ENCODE peak calls at places on chromosomes 6 and 20, in seven cellular contexts. One of them, this sample, is unnamed.
A peak's percentile ranks its signal among the peaks of the same experiment; 100 is the strongest.

GRCh38 chr6:12026833-12027232 is 14.7 kb downstream of the HIVEP1 start:
- DNase-seq in tibial artery: no peak
- DNase-seq in cardiac muscle cell: no peak
- DNase-seq in C1 segment of cervical spinal cord: no peak
- DNase-seq in CD8-positive, alpha-beta memory T cell: no peak
- DNase-seq in A549: no peak
- DNase-seq in HEK293T: no peak
- DNase-seq in this sample: no peak

GRCh38 chr6:34190504-34191122 is 44.7 kb upstream of the GRM4 start:
- DNase-seq in tibial artery: no peak
- DNase-seq in cardiac muscle cell: no peak
- DNase-seq in C1 segment of cervical spinal cord: no peak
- DNase-seq in CD8-positive, alpha-beta memory T cell: no peak
- DNase-seq in A549: no peak
- DNase-seq in HEK293T: no peak
- DNase-seq in this sample: no peak

GRCh38 chr20:44075950-44076232 is 111.1 kb downstream of the JPH2 start:
- DNase-seq in tibial artery: no peak
- DNase-seq in cardiac muscle cell: no peak
- DNase-seq in C1 segment of cervical spinal cord: no peak
- DNase-seq in CD8-positive, alpha-beta memory T cell: no peak
- DNase-seq in A549: no peak
- DNase-seq in HEK293T: no peak
- DNase-seq in this sample: no peak

GRCh38 chr6:145903356-145904102 is 60.6 kb downstream of the SHPRH start:
- DNase-seq in tibial artery: no peak
- DNase-seq in cardiac muscle cell: no peak
- DNase-seq in C1 segment of cervical spinal cord: no peak
- DNase-seq in CD8-positive, alpha-beta memory T cell: no peak
- DNase-seq in A549: peak; percentile 10
- DNase-seq in HEK293T: no peak
- DNase-seq in this sample: no peak

GRCh38 chr6:118249680-118250079 is 298.4 kb upstream of the PLN start:
- DNase-seq in tibial artery: no peak
- DNase-seq in cardiac muscle cell: peak; percentile 3
- DNase-seq in C1 segment of cervical spinal cord: no peak
- DNase-seq in CD8-positive, alpha-beta memory T cell: no peak
- DNase-seq in A549: no peak
- DNase-seq in HEK293T: no peak
- DNase-seq in this sample: no peak

GRCh38 chr20:51306521-51307358 is 235.8 kb downstream of the NFATC2 start:
- DNase-seq in tibial artery: peak; percentile 61
- DNase-seq in cardiac muscle cell: peak; percentile 87
- DNase-seq in C1 segment of cervical spinal cord: peak; percentile 60
- DNase-seq in CD8-positive, alpha-beta memory T cell: peak; percentile 79
- DNase-seq in A549: peak; percentile 66
- DNase-seq in HEK293T: peak; percentile 88
- DNase-seq in this sample: peak; percentile 80

GRCh38 chr6:15879372-15880261 is 216.8 kb upstream of the DTNBP1 start:
- DNase-seq in tibial artery: peak; percentile 69
- DNase-seq in cardiac muscle cell: peak; percentile 71
- DNase-seq in C1 segment of cervical spinal cord: no peak
- DNase-seq in CD8-positive, alpha-beta memory T cell: peak; percentile 59
- DNase-seq in A549: no peak
- DNase-seq in HEK293T: no peak
- DNase-seq in this sample: no peak

GRCh38 chr6:166989427-166990034 is 9.7 kb upstream of the CEP43 start:
- DNase-seq in tibial artery: no peak
- DNase-seq in cardiac muscle cell: peak; percentile 25
- DNase-seq in C1 segment of cervical spinal cord: no peak
- DNase-seq in CD8-positive, alpha-beta memory T cell: no peak
- DNase-seq in A549: peak; percentile 23
- DNase-seq in HEK293T: no peak
- DNase-seq in this sample: no peak

GRCh38 chr20:41078329-41078728 is 49.7 kb downstream of the TOP1 start:
- DNase-seq in tibial artery: no peak
- DNase-seq in cardiac muscle cell: peak; percentile 54
- DNase-seq in C1 segment of cervical spinal cord: no peak
- DNase-seq in CD8-positive, alpha-beta memory T cell: no peak
- DNase-seq in A549: peak; percentile 38
- DNase-seq in HEK293T: no peak
- DNase-seq in this sample: no peak

GRCh38 chr6:160300076-160300695 is 41.6 kb upstream of the SLC22A2 start:
- DNase-seq in tibial artery: no peak
- DNase-seq in cardiac muscle cell: peak; percentile 1
- DNase-seq in C1 segment of cervical spinal cord: no peak
- DNase-seq in CD8-positive, alpha-beta memory T cell: no peak
- DNase-seq in A549: peak; percentile 53
- DNase-seq in HEK293T: no peak
- DNase-seq in this sample: no peak

GRCh38 chr6:133948472-133948871 is 4.6 kb upstream of the TBPL1 start:
- DNase-seq in tibial artery: no peak
- DNase-seq in cardiac muscle cell: no peak
- DNase-seq in C1 segment of cervical spinal cord: no peak
- DNase-seq in CD8-positive, alpha-beta memory T cell: no peak
- DNase-seq in A549: no peak
- DNase-seq in HEK293T: no peak
- DNase-seq in this sample: no peak

GRCh38 chr6:29611426-29611825 is 21.6 kb downstream of the GABBR1 start:
- DNase-seq in tibial artery: no peak
- DNase-seq in cardiac muscle cell: no peak
- DNase-seq in C1 segment of cervical spinal cord: no peak
- DNase-seq in CD8-positive, alpha-beta memory T cell: no peak
- DNase-seq in A549: no peak
- DNase-seq in HEK293T: no peak
- DNase-seq in this sample: no peak

GRCh38 chr20:21640556-21640955 is 64.9 kb upstream of the PAX1 start:
- DNase-seq in tibial artery: no peak
- DNase-seq in cardiac muscle cell: peak; percentile 30
- DNase-seq in C1 segment of cervical spinal cord: no peak
- DNase-seq in CD8-positive, alpha-beta memory T cell: no peak
- DNase-seq in A549: peak; percentile 52
- DNase-seq in HEK293T: peak; percentile 46
- DNase-seq in this sample: no peak

GRCh38 chr6:105431226-105431625 is 28.3 kb upstream of the PREP start:
- DNase-seq in tibial artery: no peak
- DNase-seq in cardiac muscle cell: peak; percentile 64
- DNase-seq in C1 segment of cervical spinal cord: no peak
- DNase-seq in CD8-positive, alpha-beta memory T cell: no peak
- DNase-seq in A549: peak; percentile 61
- DNase-seq in HEK293T: peak; percentile 38
- DNase-seq in this sample: no peak

GRCh38 chr6:37622639-37623038 is 75.0 kb downstream of the MDGA1 start:
- DNase-seq in tibial artery: no peak
- DNase-seq in cardiac muscle cell: no peak
- DNase-seq in C1 segment of cervical spinal cord: no peak
- DNase-seq in CD8-positive, alpha-beta memory T cell: no peak
- DNase-seq in A549: no peak
- DNase-seq in HEK293T: no peak
- DNase-seq in this sample: no peak

GRCh38 chr6:52574709-52575489 is 2.0 kb downstream of the TRAM2 start:
- DNase-seq in tibial artery: peak; percentile 83
- DNase-seq in cardiac muscle cell: no peak
- DNase-seq in C1 segment of cervical spinal cord: no peak
- DNase-seq in CD8-positive, alpha-beta memory T cell: peak; percentile 83
- DNase-seq in A549: no peak
- DNase-seq in HEK293T: no peak
- DNase-seq in this sample: no peak

GRCh38 chr20:7980332-7981046 is 39.1 kb downstream of the TMX4 start:
- DNase-seq in tibial artery: no peak
- DNase-seq in cardiac muscle cell: peak; percentile 38
- DNase-seq in C1 segment of cervical spinal cord: no peak
- DNase-seq in CD8-positive, alpha-beta memory T cell: no peak
- DNase-seq in A549: peak; percentile 60
- DNase-seq in HEK293T: peak; percentile 64
- DNase-seq in this sample: no peak

GRCh38 chr6:147063469-147064031 is 140.7 kb upstream of the STXBP5 start:
- DNase-seq in tibial artery: no peak
- DNase-seq in cardiac muscle cell: no peak
- DNase-seq in C1 segment of cervical spinal cord: no peak
- DNase-seq in CD8-positive, alpha-beta memory T cell: no peak
- DNase-seq in A549: peak; percentile 10
- DNase-seq in HEK293T: no peak
- DNase-seq in this sample: no peak

GRCh38 chr6:2583459-2583858 is 167.3 kb downstream of the MYLK4 start:
- DNase-seq in tibial artery: no peak
- DNase-seq in cardiac muscle cell: no peak
- DNase-seq in C1 segment of cervical spinal cord: no peak
- DNase-seq in CD8-positive, alpha-beta memory T cell: no peak
- DNase-seq in A549: no peak
- DNase-seq in HEK293T: no peak
- DNase-seq in this sample: no peak

GRCh38 chr6:34865107-34865506 is 22.7 kb downstream of the TAF11 start:
- DNase-seq in tibial artery: no peak
- DNase-seq in cardiac muscle cell: peak; percentile 76
- DNase-seq in C1 segment of cervical spinal cord: no peak
- DNase-seq in CD8-positive, alpha-beta memory T cell: no peak
- DNase-seq in A549: no peak
- DNase-seq in HEK293T: no peak
- DNase-seq in this sample: no peak

GRCh38 chr20:14882157-14882556 is 544.7 kb upstream of the FLRT3 start:
- DNase-seq in tibial artery: no peak
- DNase-seq in cardiac muscle cell: no peak
- DNase-seq in C1 segment of cervical spinal cord: no peak
- DNase-seq in CD8-positive, alpha-beta memory T cell: no peak
- DNase-seq in A549: no peak
- DNase-seq in HEK293T: no peak
- DNase-seq in this sample: no peak

GRCh38 chr6:166772518-166772917 is 145.5 kb upstream of the RPS6KA2 start:
- DNase-seq in tibial artery: no peak
- DNase-seq in cardiac muscle cell: no peak
- DNase-seq in C1 segment of cervical spinal cord: no peak
- DNase-seq in CD8-positive, alpha-beta memory T cell: no peak
- DNase-seq in A549: no peak
- DNase-seq in HEK293T: peak; percentile 35
- DNase-seq in this sample: no peak

GRCh38 chr6:136927313-136927712 is 5.2 kb downstream of the SLC35D3 start:
- DNase-seq in tibial artery: no peak
- DNase-seq in cardiac muscle cell: no peak
- DNase-seq in C1 segment of cervical spinal cord: no peak
- DNase-seq in CD8-positive, alpha-beta memory T cell: no peak
- DNase-seq in A549: peak; percentile 29
- DNase-seq in HEK293T: peak; percentile 46
- DNase-seq in this sample: no peak

GRCh38 chr20:40606660-40607059 is 82.4 kb downstream of the MAFB start:
- DNase-seq in tibial artery: no peak
- DNase-seq in cardiac muscle cell: no peak
- DNase-seq in C1 segment of cervical spinal cord: no peak
- DNase-seq in CD8-positive, alpha-beta memory T cell: no peak
- DNase-seq in A549: no peak
- DNase-seq in HEK293T: no peak
- DNase-seq in this sample: no peak

GRCh38 chr6:154247119-154247814 is 109.3 kb downstream of the IPCEF1 start:
- DNase-seq in tibial artery: no peak
- DNase-seq in cardiac muscle cell: peak; percentile 4
- DNase-seq in C1 segment of cervical spinal cord: no peak
- DNase-seq in CD8-positive, alpha-beta memory T cell: peak; percentile 58
- DNase-seq in A549: no peak
- DNase-seq in HEK293T: no peak
- DNase-seq in this sample: no peak

GRCh38 chr6:11650297-11650696 is 112.7 kb downstream of the TMEM170B start:
- DNase-seq in tibial artery: no peak
- DNase-seq in cardiac muscle cell: peak; percentile 13
- DNase-seq in C1 segment of cervical spinal cord: no peak
- DNase-seq in CD8-positive, alpha-beta memory T cell: no peak
- DNase-seq in A549: peak; percentile 35
- DNase-seq in HEK293T: no peak
- DNase-seq in this sample: no peak

GRCh38 chr6:2931970-2932748 is 29.1 kb upstream of the SERPINB9 start:
- DNase-seq in tibial artery: peak; percentile 83
- DNase-seq in cardiac muscle cell: peak; percentile 87
- DNase-seq in C1 segment of cervical spinal cord: peak; percentile 65
- DNase-seq in CD8-positive, alpha-beta memory T cell: peak; percentile 88
- DNase-seq in A549: peak; percentile 78
- DNase-seq in HEK293T: peak; percentile 84
- DNase-seq in this sample: peak; percentile 74

GRCh38 chr20:34302723-34303528 is at the start of gene AHCY:
- DNase-seq in tibial artery: peak; percentile 98
- DNase-seq in cardiac muscle cell: peak; percentile 97
- DNase-seq in C1 segment of cervical spinal cord: peak; percentile 97
- DNase-seq in CD8-positive, alpha-beta memory T cell: peak; percentile 93
- DNase-seq in A549: peak; percentile 98
- DNase-seq in HEK293T: peak; percentile 91
- DNase-seq in this sample: peak; percentile 76

GRCh38 chr6:138622967-138623366 is 123.7 kb upstream of the NHSL1 start:
- DNase-seq in tibial artery: no peak
- DNase-seq in cardiac muscle cell: no peak
- DNase-seq in C1 segment of cervical spinal cord: no peak
- DNase-seq in CD8-positive, alpha-beta memory T cell: no peak
- DNase-seq in A549: peak; percentile 5
- DNase-seq in HEK293T: no peak
- DNase-seq in this sample: no peak

GRCh38 chr6:94341173-94341572 is 921.8 kb upstream of the EPHA7 start:
- DNase-seq in tibial artery: no peak
- DNase-seq in cardiac muscle cell: no peak
- DNase-seq in C1 segment of cervical spinal cord: no peak
- DNase-seq in CD8-positive, alpha-beta memory T cell: no peak
- DNase-seq in A549: no peak
- DNase-seq in HEK293T: no peak
- DNase-seq in this sample: no peak

GRCh38 chr20:31678389-31679356 is 41.0 kb downstream of the COX4I2 start:
- DNase-seq in tibial artery: no peak
- DNase-seq in cardiac muscle cell: peak; percentile 66
- DNase-seq in C1 segment of cervical spinal cord: no peak
- DNase-seq in CD8-positive, alpha-beta memory T cell: no peak
- DNase-seq in A549: no peak
- DNase-seq in HEK293T: no peak
- DNase-seq in this sample: no peak

GRCh38 chr6:162907876-162908481 is 180.2 kb downstream of the PACRG start:
- DNase-seq in tibial artery: no peak
- DNase-seq in cardiac muscle cell: no peak
- DNase-seq in C1 segment of cervical spinal cord: no peak
- DNase-seq in CD8-positive, alpha-beta memory T cell: no peak
- DNase-seq in A549: peak; percentile 52
- DNase-seq in HEK293T: no peak
- DNase-seq in this sample: no peak

GRCh38 chr20:19552144-19552895 is 205.7 kb upstream of the RIN2 start:
- DNase-seq in tibial artery: no peak
- DNase-seq in cardiac muscle cell: peak; percentile 86
- DNase-seq in C1 segment of cervical spinal cord: no peak
- DNase-seq in CD8-positive, alpha-beta memory T cell: no peak
- DNase-seq in A549: peak; percentile 25
- DNase-seq in HEK293T: peak; percentile 14
- DNase-seq in this sample: no peak

GRCh38 chr6:136609878-136610706 is 59.9 kb upstream of the MAP7 start:
- DNase-seq in tibial artery: peak; percentile 83
- DNase-seq in cardiac muscle cell: no peak
- DNase-seq in C1 segment of cervical spinal cord: no peak
- DNase-seq in CD8-positive, alpha-beta memory T cell: no peak
- DNase-seq in A549: peak; percentile 96
- DNase-seq in HEK293T: no peak
- DNase-seq in this sample: no peak

GRCh38 chr6:23417133-23417532 is 708.9 kb upstream of the NRSN1 start:
- DNase-seq in tibial artery: no peak
- DNase-seq in cardiac muscle cell: no peak
- DNase-seq in C1 segment of cervical spinal cord: no peak
- DNase-seq in CD8-positive, alpha-beta memory T cell: no peak
- DNase-seq in A549: no peak
- DNase-seq in HEK293T: no peak
- DNase-seq in this sample: no peak

GRCh38 chr6:111944541-111944940 is 71.3 kb upstream of the FYN start:
- DNase-seq in tibial artery: no peak
- DNase-seq in cardiac muscle cell: no peak
- DNase-seq in C1 segment of cervical spinal cord: no peak
- DNase-seq in CD8-positive, alpha-beta memory T cell: no peak
- DNase-seq in A549: no peak
- DNase-seq in HEK293T: no peak
- DNase-seq in this sample: no peak

GRCh38 chr6:10446548-10446947 is 31.7 kb upstream of the TFAP2A start:
- DNase-seq in tibial artery: no peak
- DNase-seq in cardiac muscle cell: no peak
- DNase-seq in C1 segment of cervical spinal cord: no peak
- DNase-seq in CD8-positive, alpha-beta memory T cell: no peak
- DNase-seq in A549: no peak
- DNase-seq in HEK293T: no peak
- DNase-seq in this sample: no peak

GRCh38 chr6:75213112-75213511 is 7.3 kb upstream of the COL12A1 start:
- DNase-seq in tibial artery: no peak
- DNase-seq in cardiac muscle cell: no peak
- DNase-seq in C1 segment of cervical spinal cord: no peak
- DNase-seq in CD8-positive, alpha-beta memory T cell: no peak
- DNase-seq in A549: no peak
- DNase-seq in HEK293T: no peak
- DNase-seq in this sample: no peak

This sample was measured in nucleus accumbens.